ENCODE peak calls at places on chromosome 3, in ten cellular contexts. One of them, this sample, is unnamed.

GRCh38 chr3:56131976-56132590 is 336.2 kb downstream of the ERC2 start:
- DNase-seq in psoas muscle: no peak
- DNase-seq in HEK293T: peak; percentile 15
- DNase-seq in COR-L47: no peak
- DNase-seq in NT2/D1: peak; percentile 49
- DNase-seq in activated naive CD8-positive, alpha-beta T cell treated with anti-CD3 and anti-CD28 coated beads, Interleukin-2, amount 50 U/mL, for 24 hours: peak; percentile 2
- DNase-seq in HT1080: peak; percentile 97
- DNase-seq in germinal center: no peak
- DNase-seq in BJ: peak; percentile 86
- DNase-seq in AG09309: peak; percentile 80
- DNase-seq in this sample: peak; percentile 16

GRCh38 chr3:42814914-42815507 is 5.8 kb downstream of the ACKR2 start:
- DNase-seq in AG09309: no peak
- DNase-seq in NT2/D1: no peak
- DNase-seq in HT1080: no peak
- DNase-seq in BJ: no peak
- DNase-seq in germinal center: no peak
- DNase-seq in activated naive CD8-positive, alpha-beta T cell treated with anti-CD3 and anti-CD28 coated beads, Interleukin-2, amount 50 U/mL, for 24 hours: no peak
- DNase-seq in COR-L47: no peak
- DNase-seq in psoas muscle: no peak
- DNase-seq in HEK293T: no peak
- DNase-seq in this sample: no peak

GRCh38 chr3:197599089-197599765 is 43.5 kb upstream of the BDH1 start:
- DNase-seq in psoas muscle: peak; percentile 78
- DNase-seq in COR-L47: no peak
- DNase-seq in germinal center: peak; percentile 84
- DNase-seq in HEK293T: peak; percentile 80
- DNase-seq in HT1080: peak; percentile 78
- DNase-seq in NT2/D1: peak; percentile 65
- DNase-seq in activated naive CD8-positive, alpha-beta T cell treated with anti-CD3 and anti-CD28 coated beads, Interleukin-2, amount 50 U/mL, for 24 hours: peak; percentile 76
- DNase-seq in AG09309: peak; percentile 31
- DNase-seq in BJ: peak; percentile 19
- DNase-seq in this sample: peak; percentile 84

GRCh38 chr3:112338021-112338726 is 5.2 kb downstream of the CD200 start:
- DNase-seq in psoas muscle: no peak
- DNase-seq in activated naive CD8-positive, alpha-beta T cell treated with anti-CD3 and anti-CD28 coated beads, Interleukin-2, amount 50 U/mL, for 24 hours: no peak
- DNase-seq in NT2/D1: no peak
- DNase-seq in germinal center: no peak
- DNase-seq in AG09309: no peak
- DNase-seq in HT1080: peak; percentile 29
- DNase-seq in HEK293T: no peak
- DNase-seq in COR-L47: no peak
- DNase-seq in BJ: no peak
- DNase-seq in this sample: no peak

GRCh38 chr3:60579734-60580133 is 671.5 kb downstream of the FHIT start:
- DNase-seq in HT1080: peak; percentile 88
- DNase-seq in HEK293T: peak; percentile 14
- DNase-seq in activated naive CD8-positive, alpha-beta T cell treated with anti-CD3 and anti-CD28 coated beads, Interleukin-2, amount 50 U/mL, for 24 hours: no peak
- DNase-seq in germinal center: no peak
- DNase-seq in psoas muscle: no peak
- DNase-seq in COR-L47: no peak
- DNase-seq in NT2/D1: no peak
- DNase-seq in AG09309: peak; percentile 75
- DNase-seq in BJ: peak; percentile 41
- DNase-seq in this sample: no peak

GRCh38 chr3:171317133-171317532 is 143.1 kb downstream of the TNIK start:
- DNase-seq in HT1080: peak; percentile 61
- DNase-seq in germinal center: no peak
- DNase-seq in activated naive CD8-positive, alpha-beta T cell treated with anti-CD3 and anti-CD28 coated beads, Interleukin-2, amount 50 U/mL, for 24 hours: no peak
- DNase-seq in BJ: no peak
- DNase-seq in HEK293T: no peak
- DNase-seq in AG09309: no peak
- DNase-seq in psoas muscle: no peak
- DNase-seq in COR-L47: peak; percentile 90
- DNase-seq in NT2/D1: no peak
- DNase-seq in this sample: peak; percentile 78

GRCh38 chr3:73493543-73494314 is 131.0 kb downstream of the PDZRN3 start:
- DNase-seq in psoas muscle: no peak
- DNase-seq in activated naive CD8-positive, alpha-beta T cell treated with anti-CD3 and anti-CD28 coated beads, Interleukin-2, amount 50 U/mL, for 24 hours: no peak
- DNase-seq in COR-L47: no peak
- DNase-seq in germinal center: no peak
- DNase-seq in HT1080: no peak
- DNase-seq in NT2/D1: no peak
- DNase-seq in BJ: peak; percentile 44
- DNase-seq in AG09309: peak; percentile 42
- DNase-seq in HEK293T: no peak
- DNase-seq in this sample: no peak

GRCh38 chr3:44883999-44884431 is 9.6 kb downstream of the TGM4 start:
- DNase-seq in germinal center: no peak
- DNase-seq in HEK293T: no peak
- DNase-seq in psoas muscle: no peak
- DNase-seq in HT1080: peak; percentile 98
- DNase-seq in AG09309: peak; percentile 89
- DNase-seq in COR-L47: no peak
- DNase-seq in BJ: peak; percentile 91
- DNase-seq in activated naive CD8-positive, alpha-beta T cell treated with anti-CD3 and anti-CD28 coated beads, Interleukin-2, amount 50 U/mL, for 24 hours: no peak
- DNase-seq in NT2/D1: no peak
- DNase-seq in this sample: no peak

GRCh38 chr3:71247221-71247947 is 336.1 kb downstream of the FOXP1 start:
- DNase-seq in NT2/D1: no peak
- DNase-seq in BJ: no peak
- DNase-seq in HT1080: peak; percentile 39
- DNase-seq in COR-L47: no peak
- DNase-seq in activated naive CD8-positive, alpha-beta T cell treated with anti-CD3 and anti-CD28 coated beads, Interleukin-2, amount 50 U/mL, for 24 hours: no peak
- DNase-seq in psoas muscle: no peak
- DNase-seq in HEK293T: peak; percentile 78
- DNase-seq in AG09309: no peak
- DNase-seq in germinal center: peak; percentile 15
- DNase-seq in this sample: peak; percentile 75

GRCh38 chr3:108223928-108224327 is 1.7 kb upstream of the IFT57 start:
- DNase-seq in activated naive CD8-positive, alpha-beta T cell treated with anti-CD3 and anti-CD28 coated beads, Interleukin-2, amount 50 U/mL, for 24 hours: no peak
- DNase-seq in AG09309: peak; percentile 11
- DNase-seq in NT2/D1: no peak
- DNase-seq in BJ: no peak
- DNase-seq in HEK293T: no peak
- DNase-seq in psoas muscle: no peak
- DNase-seq in germinal center: no peak
- DNase-seq in HT1080: no peak
- DNase-seq in COR-L47: no peak
- DNase-seq in this sample: no peak

GRCh38 chr3:142501004-142501926 is 53.4 kb upstream of the XRN1 start:
- DNase-seq in HT1080: peak; percentile 60
- DNase-seq in NT2/D1: no peak
- DNase-seq in HEK293T: no peak
- DNase-seq in COR-L47: no peak
- DNase-seq in germinal center: no peak
- DNase-seq in psoas muscle: no peak
- DNase-seq in activated naive CD8-positive, alpha-beta T cell treated with anti-CD3 and anti-CD28 coated beads, Interleukin-2, amount 50 U/mL, for 24 hours: no peak
- DNase-seq in AG09309: peak; percentile 69
- DNase-seq in BJ: peak; percentile 97
- DNase-seq in this sample: no peak

GRCh38 chr3:195443391-195443989 is 670 bp upstream of the ACAP2 start:
- DNase-seq in HEK293T: no peak
- DNase-seq in NT2/D1: no peak
- DNase-seq in activated naive CD8-positive, alpha-beta T cell treated with anti-CD3 and anti-CD28 coated beads, Interleukin-2, amount 50 U/mL, for 24 hours: no peak
- DNase-seq in germinal center: no peak
- DNase-seq in AG09309: no peak
- DNase-seq in psoas muscle: no peak
- DNase-seq in HT1080: no peak
- DNase-seq in COR-L47: no peak
- DNase-seq in BJ: no peak
- DNase-seq in this sample: no peak

GRCh38 chr3:131217296-131217741 is 164.3 kb upstream of the NUDT16 start:
- DNase-seq in BJ: no peak
- DNase-seq in NT2/D1: no peak
- DNase-seq in activated naive CD8-positive, alpha-beta T cell treated with anti-CD3 and anti-CD28 coated beads, Interleukin-2, amount 50 U/mL, for 24 hours: no peak
- DNase-seq in HT1080: peak; percentile 71
- DNase-seq in AG09309: no peak
- DNase-seq in psoas muscle: no peak
- DNase-seq in HEK293T: peak; percentile 42
- DNase-seq in germinal center: no peak
- DNase-seq in COR-L47: no peak
- DNase-seq in this sample: no peak

GRCh38 chr3:177679568-177680441 is 482.5 kb upstream of the TBL1XR1 start:
- DNase-seq in AG09309: no peak
- DNase-seq in COR-L47: no peak
- DNase-seq in psoas muscle: no peak
- DNase-seq in NT2/D1: no peak
- DNase-seq in activated naive CD8-positive, alpha-beta T cell treated with anti-CD3 and anti-CD28 coated beads, Interleukin-2, amount 50 U/mL, for 24 hours: peak; percentile 35
- DNase-seq in BJ: no peak
- DNase-seq in germinal center: no peak
- DNase-seq in HEK293T: peak; percentile 12
- DNase-seq in HT1080: peak; percentile 86
- DNase-seq in this sample: no peak

GRCh38 chr3:144770813-144771400 is 799.3 kb downstream of the DIPK2A start:
- DNase-seq in BJ: peak; percentile 9
- DNase-seq in HT1080: peak; percentile 53
- DNase-seq in activated naive CD8-positive, alpha-beta T cell treated with anti-CD3 and anti-CD28 coated beads, Interleukin-2, amount 50 U/mL, for 24 hours: no peak
- DNase-seq in NT2/D1: no peak
- DNase-seq in COR-L47: peak; percentile 35
- DNase-seq in AG09309: peak; percentile 5
- DNase-seq in HEK293T: peak; percentile 18
- DNase-seq in germinal center: no peak
- DNase-seq in psoas muscle: no peak
- DNase-seq in this sample: no peak

GRCh38 chr3:8629151-8630021 is 15.2 kb downstream of the SSUH2 start:
- DNase-seq in BJ: peak; percentile 77
- DNase-seq in AG09309: peak; percentile 55
- DNase-seq in HEK293T: peak; percentile 7
- DNase-seq in activated naive CD8-positive, alpha-beta T cell treated with anti-CD3 and anti-CD28 coated beads, Interleukin-2, amount 50 U/mL, for 24 hours: peak; percentile 67
- DNase-seq in HT1080: peak; percentile 96
- DNase-seq in germinal center: no peak
- DNase-seq in COR-L47: no peak
- DNase-seq in NT2/D1: no peak
- DNase-seq in psoas muscle: peak; percentile 91
- DNase-seq in this sample: peak; percentile 90

GRCh38 chr3:78123058-78123457 is 1083.2 kb downstream of the ROBO2 start:
- DNase-seq in HT1080: no peak
- DNase-seq in psoas muscle: no peak
- DNase-seq in NT2/D1: no peak
- DNase-seq in AG09309: no peak
- DNase-seq in BJ: no peak
- DNase-seq in HEK293T: no peak
- DNase-seq in COR-L47: no peak
- DNase-seq in germinal center: no peak
- DNase-seq in activated naive CD8-positive, alpha-beta T cell treated with anti-CD3 and anti-CD28 coated beads, Interleukin-2, amount 50 U/mL, for 24 hours: no peak
- DNase-seq in this sample: no peak

GRCh38 chr3:139974809-139975425 is 39.9 kb downstream of the CLSTN2 start:
- DNase-seq in activated naive CD8-positive, alpha-beta T cell treated with anti-CD3 and anti-CD28 coated beads, Interleukin-2, amount 50 U/mL, for 24 hours: no peak
- DNase-seq in germinal center: no peak
- DNase-seq in AG09309: no peak
- DNase-seq in HT1080: no peak
- DNase-seq in psoas muscle: no peak
- DNase-seq in COR-L47: no peak
- DNase-seq in NT2/D1: no peak
- DNase-seq in BJ: no peak
- DNase-seq in HEK293T: no peak
- DNase-seq in this sample: no peak

GRCh38 chr3:195895078-195895899 is 13.1 kb downstream of the TNK2 start:
- DNase-seq in activated naive CD8-positive, alpha-beta T cell treated with anti-CD3 and anti-CD28 coated beads, Interleukin-2, amount 50 U/mL, for 24 hours: peak; percentile 76
- DNase-seq in psoas muscle: peak; percentile 80
- DNase-seq in COR-L47: peak; percentile 46
- DNase-seq in HEK293T: peak; percentile 49
- DNase-seq in BJ: no peak
- DNase-seq in HT1080: peak; percentile 74
- DNase-seq in germinal center: peak; percentile 83
- DNase-seq in NT2/D1: no peak
- DNase-seq in AG09309: no peak
- DNase-seq in this sample: peak; percentile 62

GRCh38 chr3:144031938-144032337 is 60.3 kb downstream of the DIPK2A start:
- DNase-seq in COR-L47: no peak
- DNase-seq in AG09309: no peak
- DNase-seq in psoas muscle: peak; percentile 72
- DNase-seq in NT2/D1: no peak
- DNase-seq in activated naive CD8-positive, alpha-beta T cell treated with anti-CD3 and anti-CD28 coated beads, Interleukin-2, amount 50 U/mL, for 24 hours: no peak
- DNase-seq in BJ: no peak
- DNase-seq in HEK293T: no peak
- DNase-seq in HT1080: no peak
- DNase-seq in germinal center: no peak
- DNase-seq in this sample: no peak

GRCh38 chr3:45659661-45660566 is 29.3 kb upstream of the SACM1L start:
- DNase-seq in activated naive CD8-positive, alpha-beta T cell treated with anti-CD3 and anti-CD28 coated beads, Interleukin-2, amount 50 U/mL, for 24 hours: peak; percentile 53
- DNase-seq in HEK293T: peak; percentile 75
- DNase-seq in COR-L47: peak; percentile 12
- DNase-seq in AG09309: no peak
- DNase-seq in germinal center: peak; percentile 56
- DNase-seq in psoas muscle: peak; percentile 82
- DNase-seq in BJ: no peak
- DNase-seq in HT1080: peak; percentile 61
- DNase-seq in NT2/D1: peak; percentile 61
- DNase-seq in this sample: peak; percentile 80

GRCh38 chr3:127915115-127915936 is at the start of gene KBTBD12:
- DNase-seq in activated naive CD8-positive, alpha-beta T cell treated with anti-CD3 and anti-CD28 coated beads, Interleukin-2, amount 50 U/mL, for 24 hours: peak; percentile 13
- DNase-seq in germinal center: peak; percentile 11
- DNase-seq in psoas muscle: peak; percentile 94
- DNase-seq in AG09309: no peak
- DNase-seq in BJ: no peak
- DNase-seq in NT2/D1: no peak
- DNase-seq in HT1080: no peak
- DNase-seq in COR-L47: no peak
- DNase-seq in HEK293T: no peak
- DNase-seq in this sample: no peak

GRCh38 chr3:46423588-46423987 is 16.5 kb downstream of the CCRL2 start:
- DNase-seq in HT1080: peak; percentile 87
- DNase-seq in BJ: no peak
- DNase-seq in HEK293T: no peak
- DNase-seq in germinal center: no peak
- DNase-seq in AG09309: no peak
- DNase-seq in COR-L47: no peak
- DNase-seq in activated naive CD8-positive, alpha-beta T cell treated with anti-CD3 and anti-CD28 coated beads, Interleukin-2, amount 50 U/mL, for 24 hours: no peak
- DNase-seq in NT2/D1: no peak
- DNase-seq in psoas muscle: no peak
- DNase-seq in this sample: no peak

GRCh38 chr3:126131881-126132750 is 48.2 kb upstream of the SLC41A3 start:
- DNase-seq in NT2/D1: no peak
- DNase-seq in HT1080: no peak
- DNase-seq in HEK293T: no peak
- DNase-seq in germinal center: no peak
- DNase-seq in AG09309: no peak
- DNase-seq in activated naive CD8-positive, alpha-beta T cell treated with anti-CD3 and anti-CD28 coated beads, Interleukin-2, amount 50 U/mL, for 24 hours: no peak
- DNase-seq in psoas muscle: peak; percentile 25
- DNase-seq in COR-L47: no peak
- DNase-seq in BJ: no peak
- DNase-seq in this sample: no peak

GRCh38 chr3:55296035-55296434 is 191.1 kb downstream of the WNT5A start:
- DNase-seq in BJ: peak; percentile 26
- DNase-seq in COR-L47: no peak
- DNase-seq in HT1080: no peak
- DNase-seq in germinal center: no peak
- DNase-seq in AG09309: no peak
- DNase-seq in HEK293T: no peak
- DNase-seq in NT2/D1: no peak
- DNase-seq in activated naive CD8-positive, alpha-beta T cell treated with anti-CD3 and anti-CD28 coated beads, Interleukin-2, amount 50 U/mL, for 24 hours: no peak
- DNase-seq in psoas muscle: no peak
- DNase-seq in this sample: no peak

GRCh38 chr3:161508852-161509477 is 12.4 kb downstream of the OTOL1 start:
- DNase-seq in NT2/D1: no peak
- DNase-seq in psoas muscle: no peak
- DNase-seq in BJ: no peak
- DNase-seq in COR-L47: peak; percentile 29
- DNase-seq in germinal center: no peak
- DNase-seq in AG09309: no peak
- DNase-seq in HEK293T: peak; percentile 21
- DNase-seq in activated naive CD8-positive, alpha-beta T cell treated with anti-CD3 and anti-CD28 coated beads, Interleukin-2, amount 50 U/mL, for 24 hours: no peak
- DNase-seq in HT1080: peak; percentile 10
- DNase-seq in this sample: peak; percentile 11